ENCODE peak calls at places on chromosomes 6 and 20, in eight cellular contexts. D, Q, U, Y, P, W, B and C are unnamed samples. For H4K20me1 and H3K27me3, the result is how much of the 10 kb centered on the place peaks cover.

GRCh38 chr6:159104163-159104885 is 59.5 kb upstream of the TAGAP start:
- DNase-seq in B (peak), W (peak), Y (no peak), D (peak), U (no peak), P (peak), Q (peak), C (peak)

GRCh38 chr6:148517518-148517917 is 174.9 kb downstream of the SASH1 start:
- DNase-seq in Q (no peak), Y (no peak), P (no peak), W (no peak), U (no peak), B (no peak), D (no peak), C (no peak)

GRCh38 chr6:97645757-97646156 is 362.7 kb upstream of the MMS22L start:
- DNase-seq in U (no peak), D (no peak), Q (no peak), Y (no peak), W (no peak), P (no peak), B (no peak), C (no peak)

GRCh38 chr6:21133902-21134301 is 459.6 kb upstream of the SOX4 start:
- DNase-seq in W (no peak), Q (no peak), U (no peak), D (no peak), B (peak), P (no peak), Y (no peak), C (no peak)

GRCh38 chr20:53408728-53409157 is 184.9 kb downstream of the ZNF217 start:
- DNase-seq in Y (no peak), U (no peak), Q (peak), D (no peak), B (no peak), W (no peak), P (no peak), C (no peak)

GRCh38 chr6:90370493-90370959 is 73.9 kb upstream of the BACH2 start:
- DNase-seq in W (peak), B (no peak), P (peak), Y (no peak), U (no peak), D (no peak), Q (peak), C (no peak)

GRCh38 chr20:23407770-23408467 is 13.4 kb downstream of the NAPB start:
- DNase-seq in Q (no peak), U (no peak), W (no peak), B (no peak), P (no peak), D (no peak), Y (no peak), C (no peak)

GRCh38 chr6:20409427-20409971 is 7.8 kb downstream of the E2F3 start:
- DNase-seq in B (no peak), Q (no peak), D (no peak), W (peak), P (no peak), Y (no peak), U (no peak), C (peak)

GRCh38 chr6:169048185-169048584 is 205.5 kb downstream of the THBS2 start:
- DNase-seq in B (no peak), D (no peak), Q (no peak), Y (no peak), U (no peak), W (no peak), P (no peak), C (no peak)
- H4K20me1 ChIP-seq in B (under half), D (under half), Q (under half), Y (under half), U (under half), W (under half), P (under half), C (under half)

GRCh38 chr6:93351222-93351621 is 68.1 kb downstream of the EPHA7 start:
- DNase-seq in B (no peak), D (no peak), Y (no peak), W (no peak), P (no peak), U (no peak), Q (no peak), C (no peak)
- TF ChIP-seq CTCF in B (no peak), D (no peak), Y (no peak), W (no peak), P (no peak), U (no peak), Q (no peak), C (no peak)

GRCh38 chr6:2760882-2761842 is 4.0 kb upstream of the WRNIP1 start:
- DNase-seq in Q (no peak), P (no peak), B (no peak), U (no peak), Y (no peak), W (no peak), D (peak), C (no peak)
- H3K27me3 ChIP-seq in Q (under half), P (under half), B (under half), U (under half), Y (under half), W (under half), D (under half), C (under half)

DNA sequence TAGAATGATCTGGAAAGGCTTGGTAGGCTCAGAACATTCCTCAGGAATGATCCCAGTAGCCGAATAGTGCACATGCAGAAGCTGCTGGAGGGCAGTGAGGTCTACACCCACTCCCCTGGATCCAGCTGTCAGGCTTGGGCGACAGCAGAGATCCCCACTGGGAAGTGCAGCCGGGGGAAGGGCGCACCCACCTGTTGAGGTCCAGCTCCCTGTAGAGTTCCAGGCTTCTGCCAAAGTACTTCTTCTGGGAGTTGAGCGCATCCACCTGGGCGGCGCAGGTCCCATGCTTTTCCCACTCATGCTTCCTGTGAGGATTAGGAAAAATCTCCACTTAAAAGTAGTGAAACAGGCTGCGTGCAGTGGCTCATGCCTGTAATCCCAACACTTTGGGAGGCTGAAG is 17.6 kb downstream of the RNASET2 start:
- DNase-seq in U (no peak), Q (no peak), D (no peak), Y (no peak), P (no peak), B (no peak), W (no peak), C (no peak)
- H4K20me1 ChIP-seq in U (under half), Q (under half), D (under half), Y (under half), P (under half), B (under half), W (under half), C (under half)

GRCh38 chr6:1227600-1227934 is 84.3 kb upstream of the FOXQ1 start:
- DNase-seq in P (no peak), D (no peak), W (no peak), Y (no peak), B (no peak), U (no peak), Q (no peak), C (no peak)

GRCh38 chr6:1223312-1223603 is 88.6 kb upstream of the FOXQ1 start:
- DNase-seq in Y (no peak), P (no peak), Q (no peak), D (no peak), B (no peak), W (no peak), U (no peak), C (no peak)

GRCh38 chr6:1226208-1227099 is 85.4 kb upstream of the FOXQ1 start:
- DNase-seq in W (no peak), Q (no peak), Y (no peak), P (no peak), B (no peak), D (no peak), U (no peak), C (no peak)

GRCh38 chr6:1222426-1223311 is 89.2 kb upstream of the FOXQ1 start:
- DNase-seq in B (no peak), W (no peak), Q (no peak), D (no peak), P (no peak), Y (no peak), U (no peak), C (no peak)

DNA sequence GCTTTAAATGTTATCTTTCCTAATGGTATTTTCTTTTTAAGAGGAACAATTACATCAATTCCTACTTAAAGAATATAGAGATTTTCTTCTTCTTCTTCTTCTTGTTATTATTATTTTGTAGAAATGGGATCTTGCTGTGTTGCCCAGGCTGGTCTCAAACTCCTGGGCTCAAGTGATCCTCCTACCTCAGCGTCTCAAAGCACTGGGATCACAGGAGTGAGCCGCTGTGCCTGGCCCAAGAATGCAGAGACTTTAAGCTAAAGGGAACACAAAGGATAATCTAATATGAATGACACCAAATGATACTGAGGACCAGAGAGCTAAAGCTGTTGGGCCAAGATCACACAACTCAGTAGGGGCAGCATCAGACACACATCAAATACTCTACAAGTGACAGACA is 87.4 kb upstream of the FOXQ1 start:
- DNase-seq in W (no peak), B (no peak), Q (no peak), P (no peak), Y (no peak), D (no peak), U (no peak), C (no peak)
- TF ChIP-seq CTCF in W (no peak), B (no peak), Q (no peak), P (no peak), Y (no peak), D (no peak), U (no peak), C (no peak)

GRCh38 chr20:36336838-36337478 is 30.8 kb downstream of the DLGAP4 start:
- DNase-seq in D (no peak), W (no peak), B (no peak), Y (no peak), U (no peak), P (no peak), Q (no peak), C (no peak)

GRCh38 chr20:36337886-36338285 is 31.7 kb downstream of the DLGAP4 start:
- DNase-seq in U (no peak), P (no peak), B (no peak), Y (no peak), Q (no peak), D (no peak), W (no peak), C (no peak)

GRCh38 chr20:36335187-36335870 is 29.2 kb downstream of the DLGAP4 start:
- DNase-seq in D (no peak), U (no peak), B (no peak), Y (no peak), P (no peak), W (no peak), Q (no peak), C (no peak)

GRCh38 chr20:36334281-36335075 is 28.3 kb downstream of the DLGAP4 start:
- DNase-seq in W (no peak), U (no peak), D (no peak), P (no peak), B (no peak), Q (no peak), Y (no peak), C (no peak)

GRCh38 chr20:36336204-36336603 is 30.1 kb downstream of the DLGAP4 start:
- DNase-seq in Y (no peak), D (no peak), B (no peak), W (no peak), Q (no peak), U (no peak), P (no peak), C (no peak)
- H3K27me3 ChIP-seq in Y (under half), D (under half), B (under half), W (under half), Q (half or more), U (under half), P (under half), C (half or more)